ENCODE peak calls at places on chromosomes 7 and 10, in five cellular contexts. D is A549, S is non-pigmented ciliary epithelial cell, K is DMS79, T is NCI-H1417. F is an unnamed sample.

GRCh38 chr10:58266826-58267712 is 625 bp downstream of the IPMK start:
- DNase-seq in D (no peak), S (no peak), K (no peak), T (peak; percentile 60), F (peak; percentile 69)

GRCh38 chr7:107813524-107813923 is 10.5 kb upstream of the SLC26A3 start:
- DNase-seq in D (no peak), S (no peak), K (no peak), T (no peak), F (no peak)

GRCh38 chr7:32093415-32094408 is 23.5 kb upstream of the PDE1C start:
- DNase-seq in D (no peak), S (no peak), K (no peak), T (no peak), F (no peak)

GRCh38 chr10:98201760-98202159 is 66.2 kb downstream of the LOXL4 start:
- DNase-seq in D (no peak), S (no peak), K (no peak), T (no peak), F (no peak)

GRCh38 chr10:43925793-43926192 is 277.1 kb upstream of the ZNF32 start:
- DNase-seq in D (no peak), S (no peak), K (no peak), T (no peak), F (no peak)

GRCh38 chr7:55183897-55184296 is 165.1 kb downstream of the EGFR start:
- DNase-seq in D (no peak), S (no peak), K (no peak), T (no peak), F (no peak)

GRCh38 chr10:24518981-24519597 is 204.6 kb downstream of the ARHGAP21 start:
- DNase-seq in D (peak; percentile 67), S (peak; percentile 18), K (no peak), T (peak; percentile 57), F (peak; percentile 38)

GRCh38 chr10:51260376-51260775 is 186.1 kb downstream of the PRKG1 start:
- DNase-seq in D (no peak), S (no peak), K (no peak), T (no peak), F (no peak)

GRCh38 chr7:82616059-82616723 is 172.6 kb upstream of the CACNA2D1 start:
- DNase-seq in D (no peak), S (no peak), K (no peak), T (no peak), F (no peak)

GRCh38 chr7:81361769-81362168 is 408.1 kb downstream of the HGF start:
- DNase-seq in D (no peak), S (no peak), K (no peak), T (no peak), F (no peak)

GRCh38 chr10:119667562-119668328 is 16.6 kb downstream of the BAG3 start:
- DNase-seq in D (peak; percentile 92), S (peak; percentile 92), K (no peak), T (peak; percentile 87), F (peak; percentile 97)

GRCh38 chr10:115355162-115355760 is 262.1 kb downstream of the ATRNL1 start:
- DNase-seq in D (peak; percentile 43), S (peak; percentile 44), K (no peak), T (peak; percentile 84), F (peak; percentile 58)

GRCh38 chr7:127771707-127772106 is 119.7 kb downstream of the SND1 start:
- DNase-seq in D (no peak), S (no peak), K (no peak), T (no peak), F (no peak)

GRCh38 chr10:60536529-60537114 is 146.9 kb upstream of the ANK3 start:
- DNase-seq in D (no peak), S (peak; percentile 65), K (no peak), T (no peak), F (peak; percentile 9)

GRCh38 chr7:105493928-105494325 is 28.1 kb downstream of the PUS7 start:
- DNase-seq in D (no peak), S (peak; percentile 92), K (no peak), T (no peak), F (peak; percentile 69)

GRCh38 chr10:86341361-86341811 is 25.2 kb downstream of the GRID1 start:
- DNase-seq in D (no peak), S (no peak), K (no peak), T (peak; percentile 7), F (no peak)

GRCh38 chr7:151611878-151612277 is 92.2 kb upstream of the RHEB start:
- DNase-seq in D (no peak), S (no peak), K (no peak), T (no peak), F (no peak)

GRCh38 chr7:140005754-140006503 is 56.8 kb downstream of the PARP12 start:
- DNase-seq in D (peak; percentile 79), S (no peak), K (no peak), T (no peak), F (no peak)

GRCh38 chr7:116122972-116123595 is 87.3 kb upstream of the TES start:
- DNase-seq in D (peak; percentile 5), S (no peak), K (no peak), T (peak; percentile 67), F (peak; percentile 42)

F was measured in HCEC 1CT.